ENCODE peak calls at places on chromosomes 5 and 9, in five cellular contexts. One of them, this sample, is unnamed.

GRCh38 chr5:56142620-56143431 is 90.3 kb downstream of the ANKRD55 start:
- DNase-seq in HepG2: no peak
- DNase-seq in K562: no peak
- DNase-seq in GM12878: peak; percentile 95
- DNase-seq in H1: no peak
- DNase-seq in this sample: no peak

GRCh38 chr9:5515261-5515650 is 4.9 kb downstream of the PDCD1LG2 start:
- DNase-seq in HepG2: no peak
- DNase-seq in GM12878: no peak
- DNase-seq in H1: no peak
- DNase-seq in K562: no peak
- DNase-seq in this sample: no peak

GRCh38 chr9:136157477-136158265 is 39.0 kb upstream of the TMEM250 start:
- DNase-seq in K562: no peak
- DNase-seq in HepG2: no peak
- DNase-seq in GM12878: no peak
- DNase-seq in H1: no peak
- DNase-seq in this sample: no peak

GRCh38 chr5:151667083-151667482 is 19.6 kb downstream of the SPARC start:
- DNase-seq in K562: no peak
- DNase-seq in HepG2: no peak
- DNase-seq in GM12878: no peak
- DNase-seq in H1: no peak
- DNase-seq in this sample: no peak

GRCh38 chr5:116437351-116437705 is 137.3 kb downstream of the SEMA6A start:
- DNase-seq in K562: no peak
- DNase-seq in HepG2: no peak
- DNase-seq in GM12878: no peak
- DNase-seq in H1: no peak
- DNase-seq in this sample: no peak

GRCh38 chr9:95091971-95092320 is 225.6 kb downstream of the FANCC start:
- DNase-seq in GM12878: no peak
- DNase-seq in K562: no peak
- DNase-seq in H1: no peak
- DNase-seq in HepG2: no peak
- DNase-seq in this sample: no peak

GRCh38 chr9:4833781-4834560 is 41.2 kb downstream of the RCL1 start:
- DNase-seq in GM12878: no peak
- DNase-seq in K562: no peak
- DNase-seq in HepG2: no peak
- DNase-seq in H1: no peak
- DNase-seq in this sample: no peak

GRCh38 chr9:128439273-128439672 is 16.5 kb upstream of the ODF2 start:
- DNase-seq in K562: no peak
- DNase-seq in GM12878: no peak
- DNase-seq in HepG2: no peak
- DNase-seq in H1: no peak
- DNase-seq in this sample: no peak

GRCh38 chr5:153658606-153659005 is 168.1 kb downstream of the GRIA1 start:
- DNase-seq in H1: peak; percentile 7
- DNase-seq in HepG2: no peak
- DNase-seq in GM12878: no peak
- DNase-seq in K562: no peak
- DNase-seq in this sample: no peak

GRCh38 chr5:82018462-82018861 is 46.6 kb downstream of the ATG10 start:
- DNase-seq in HepG2: peak; percentile 80
- DNase-seq in K562: no peak
- DNase-seq in H1: no peak
- DNase-seq in GM12878: no peak
- DNase-seq in this sample: no peak

GRCh38 chr5:154384480-154385235 is 61.1 kb upstream of the SAP30L start:
- DNase-seq in HepG2: no peak
- DNase-seq in H1: no peak
- DNase-seq in K562: no peak
- DNase-seq in GM12878: peak; percentile 99
- DNase-seq in this sample: no peak

GRCh38 chr5:131379071-131379538 is 115.3 kb downstream of the CDC42SE2 start:
- DNase-seq in H1: no peak
- DNase-seq in GM12878: no peak
- DNase-seq in HepG2: peak; percentile 26
- DNase-seq in K562: no peak
- DNase-seq in this sample: no peak

GRCh38 chr5:114249838-114250237 is 112.0 kb upstream of the KCNN2 start:
- DNase-seq in K562: no peak
- DNase-seq in H1: no peak
- DNase-seq in GM12878: no peak
- DNase-seq in HepG2: no peak
- DNase-seq in this sample: no peak

GRCh38 chr9:38423939-38424843 is at the start of gene IGFBPL1:
- DNase-seq in HepG2: no peak
- DNase-seq in GM12878: no peak
- DNase-seq in H1: no peak
- DNase-seq in K562: no peak
- DNase-seq in this sample: peak; percentile 89

GRCh38 chr9:38705917-38706316 is 14.0 kb downstream of the FAM240B start:
- DNase-seq in K562: no peak
- DNase-seq in HepG2: no peak
- DNase-seq in H1: no peak
- DNase-seq in GM12878: no peak
- DNase-seq in this sample: no peak

GRCh38 chr9:113650207-113651131 is 186.9 kb downstream of the RGS3 start:
- DNase-seq in K562: no peak
- DNase-seq in HepG2: peak; percentile 94
- DNase-seq in H1: no peak
- DNase-seq in GM12878: no peak
- DNase-seq in this sample: no peak

GRCh38 chr5:172097356-172097755 is 90.7 kb downstream of the STK10 start:
- DNase-seq in HepG2: no peak
- DNase-seq in GM12878: no peak
- DNase-seq in K562: no peak
- DNase-seq in H1: no peak
- DNase-seq in this sample: no peak

GRCh38 chr9:33151007-33151557 is 16.1 kb downstream of the B4GALT1 start:
- DNase-seq in H1: no peak
- DNase-seq in HepG2: peak; percentile 63
- DNase-seq in K562: no peak
- DNase-seq in GM12878: no peak
- DNase-seq in this sample: no peak

GRCh38 chr5:143435207-143435657 is 31.7 kb upstream of the NR3C1 start:
- DNase-seq in GM12878: peak; percentile 98
- DNase-seq in K562: no peak
- DNase-seq in H1: no peak
- DNase-seq in HepG2: no peak
- DNase-seq in this sample: no peak

GRCh38 chr5:169287529-169287928 is 13.4 kb downstream of the SLIT3 start:
- DNase-seq in K562: no peak
- DNase-seq in H1: no peak
- DNase-seq in HepG2: no peak
- DNase-seq in GM12878: no peak
- DNase-seq in this sample: no peak

GRCh38 chr5:71483355-71483754 is 27.9 kb downstream of the BDP1 start:
- DNase-seq in K562: no peak
- DNase-seq in GM12878: no peak
- DNase-seq in H1: no peak
- DNase-seq in HepG2: peak; percentile 69
- DNase-seq in this sample: no peak

GRCh38 chr5:79036769-79037168 is 32.7 kb downstream of the DMGDH start:
- DNase-seq in HepG2: no peak
- DNase-seq in H1: no peak
- DNase-seq in K562: no peak
- DNase-seq in GM12878: no peak
- DNase-seq in this sample: no peak

GRCh38 chr9:115138151-115138550 is 20.2 kb upstream of the TNC start:
- DNase-seq in H1: no peak
- DNase-seq in HepG2: no peak
- DNase-seq in K562: no peak
- DNase-seq in GM12878: no peak
- DNase-seq in this sample: no peak

GRCh38 chr9:3498691-3499090 is 27.1 kb downstream of the RFX3 start:
- DNase-seq in H1: no peak
- DNase-seq in GM12878: no peak
- DNase-seq in K562: no peak
- DNase-seq in HepG2: no peak
- DNase-seq in this sample: peak; percentile 6

GRCh38 chr9:76717176-76717575 is 47.1 kb upstream of the PCA3 start:
- DNase-seq in HepG2: no peak
- DNase-seq in GM12878: no peak
- DNase-seq in H1: no peak
- DNase-seq in K562: no peak
- DNase-seq in this sample: no peak

GRCh38 chr9:76716270-76716669 is 48.0 kb upstream of the PCA3 start:
- DNase-seq in HepG2: no peak
- DNase-seq in K562: no peak
- DNase-seq in GM12878: no peak
- DNase-seq in H1: no peak
- DNase-seq in this sample: no peak

GRCh38 chr9:76720245-76720644 is 44.0 kb upstream of the PCA3 start:
- DNase-seq in GM12878: no peak
- DNase-seq in K562: no peak
- DNase-seq in H1: no peak
- DNase-seq in HepG2: no peak
- DNase-seq in this sample: no peak

GRCh38 chr9:76717611-76718010 is 46.6 kb upstream of the PCA3 start:
- DNase-seq in K562: no peak
- DNase-seq in HepG2: no peak
- DNase-seq in GM12878: no peak
- DNase-seq in H1: no peak
- DNase-seq in this sample: no peak

DNA sequence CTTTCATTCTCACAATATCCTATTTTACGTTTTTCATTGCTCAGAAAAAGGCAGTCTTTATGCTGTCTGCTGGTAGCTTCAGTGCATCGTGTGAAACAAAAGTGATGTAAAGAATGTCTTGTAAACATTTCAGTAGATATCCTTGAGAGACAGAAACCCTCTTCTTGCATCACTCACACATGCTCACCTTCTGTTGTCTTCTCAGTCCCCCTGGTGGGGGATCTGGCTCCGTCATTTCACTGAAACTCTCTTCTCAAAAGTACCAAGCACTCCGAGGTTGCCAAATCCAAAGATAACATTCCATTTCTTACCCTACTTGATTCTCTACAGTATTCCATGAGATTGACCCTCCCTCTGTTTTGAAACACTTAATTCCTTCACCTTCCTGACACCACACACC is 46.1 kb upstream of the PCA3 start:
- DNase-seq in K562: no peak
- DNase-seq in GM12878: no peak
- DNase-seq in HepG2: no peak
- DNase-seq in H1: peak; percentile 19
- DNase-seq in this sample: no peak
- TF ChIP-seq CTCF in K562: no peak
- TF ChIP-seq CTCF in GM12878: no peak
- TF ChIP-seq CTCF in HepG2: no peak
- TF ChIP-seq CTCF in H1: peak; percentile 48
- TF ChIP-seq CTCF in this sample: no peak

DNA sequence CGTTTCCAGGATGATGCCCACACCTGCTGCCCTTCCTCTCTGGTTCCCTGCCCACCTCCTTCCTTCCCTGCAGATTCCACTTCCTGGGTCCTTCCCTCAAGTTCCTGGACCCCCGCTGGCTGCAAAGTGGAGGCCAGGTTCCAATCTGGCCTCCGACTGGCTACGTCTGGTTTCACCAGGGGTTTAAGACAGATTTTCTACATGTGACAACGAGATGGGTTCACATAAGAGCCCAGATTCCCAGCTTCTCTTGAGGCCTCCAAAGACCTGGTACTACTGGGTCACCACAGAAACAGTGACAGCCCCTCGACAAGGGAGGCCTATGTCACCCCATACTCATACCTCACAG is 2.1 kb downstream of the MGAT4B start:
- DNase-seq in K562: no peak
- DNase-seq in GM12878: no peak
- DNase-seq in HepG2: no peak
- DNase-seq in H1: no peak
- DNase-seq in this sample: no peak
- TF ChIP-seq TAF1 in K562: no peak
- TF ChIP-seq TAF1 in GM12878: no peak
- TF ChIP-seq TAF1 in HepG2: no peak
- TF ChIP-seq TAF1 in H1: no peak
- TF ChIP-seq TAF1 in this sample: no peak

GRCh38 chr9:20623021-20623747 is 885 bp upstream of the MLLT3 start:
- DNase-seq in GM12878: no peak
- DNase-seq in H1: no peak
- DNase-seq in K562: no peak
- DNase-seq in HepG2: no peak
- DNase-seq in this sample: no peak

GRCh38 chr9:20620658-20621552 is 1.4 kb downstream of the MLLT3 start:
- DNase-seq in HepG2: no peak
- DNase-seq in H1: no peak
- DNase-seq in K562: no peak
- DNase-seq in GM12878: no peak
- DNase-seq in this sample: peak; percentile 63

GRCh38 chr9:20622330-20623020 is at the start of gene MLLT3:
- DNase-seq in GM12878: peak; percentile 87
- DNase-seq in K562: no peak
- DNase-seq in HepG2: peak; percentile 84
- DNase-seq in H1: peak; percentile 84
- DNase-seq in this sample: peak; percentile 96

GRCh38 chr9:20623748-20624124 is 1.4 kb upstream of the MLLT3 start:
- DNase-seq in K562: no peak
- DNase-seq in HepG2: no peak
- DNase-seq in GM12878: no peak
- DNase-seq in H1: no peak
- DNase-seq in this sample: no peak

DNA sequence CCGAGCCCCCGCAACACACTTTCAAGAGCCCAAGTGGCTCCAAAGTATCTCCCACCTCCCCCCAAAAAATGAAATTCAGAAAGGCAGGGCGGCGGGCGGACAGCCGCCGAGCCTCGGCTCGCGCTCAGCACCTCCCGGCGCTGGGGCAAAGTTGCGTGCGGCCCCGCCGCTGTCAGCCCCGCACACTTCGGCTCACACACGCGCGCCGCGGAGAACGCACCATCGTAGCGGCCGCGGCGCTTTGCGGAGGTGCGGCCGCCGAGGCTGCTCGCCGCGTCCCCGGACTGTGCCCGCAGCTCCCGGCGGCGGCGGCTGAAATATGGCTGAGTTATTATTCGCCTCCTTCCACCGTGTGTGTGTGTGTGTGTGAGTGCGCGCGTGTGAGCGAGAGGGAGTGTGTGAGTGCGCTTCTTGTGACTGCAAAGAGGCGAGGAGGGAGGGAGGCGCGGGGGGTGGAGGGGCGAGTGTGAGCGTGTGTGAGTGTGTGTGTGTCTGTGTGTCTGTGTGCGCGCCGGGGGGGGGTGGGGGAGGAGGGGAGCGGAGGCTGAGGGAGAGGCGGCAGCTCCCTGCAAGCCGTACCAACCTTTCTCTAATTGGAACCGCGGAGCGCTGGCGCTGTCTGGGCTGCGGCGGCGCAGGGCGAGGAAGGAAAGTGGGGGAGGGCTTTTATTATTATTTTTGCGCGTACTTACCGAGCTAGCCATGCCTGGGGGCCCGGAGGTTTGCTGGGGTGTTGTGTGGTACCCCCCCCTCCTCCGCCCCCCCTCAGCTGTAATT is 558 bp downstream of the MLLT3 start:
- DNase-seq in H1: no peak
- DNase-seq in K562: no peak
- DNase-seq in GM12878: no peak
- DNase-seq in HepG2: peak; percentile 20
- DNase-seq in this sample: peak; percentile 84
- H3K9ac ChIP-seq in H1: no peak overlapping the region
- H3K9ac ChIP-seq in K562: no peak overlapping the region
- H3K9ac ChIP-seq in GM12878: peak overlapping the region; percentile 91
- H3K9ac ChIP-seq in HepG2: peak overlapping the region; percentile 66
- H3K9ac ChIP-seq in this sample: peak overlapping the region; percentile 72

GRCh38 chr5:31319338-31319737 is 125.9 kb downstream of the CDH6 start:
- DNase-seq in K562: no peak
- DNase-seq in H1: no peak
- DNase-seq in HepG2: no peak
- DNase-seq in GM12878: no peak
- DNase-seq in this sample: no peak
- TF ChIP-seq CTCF in K562: no peak
- TF ChIP-seq CTCF in H1: no peak
- TF ChIP-seq CTCF in HepG2: no peak
- TF ChIP-seq CTCF in GM12878: no peak
- TF ChIP-seq CTCF in this sample: no peak

This sample was measured in SK-N-SH.